ENCODE peak calls at places on chromosomes 1 and 21, in five cellular contexts. N, X, B, Q and E are unnamed samples.

GRCh38 chr1:32817815-32818786 is 648 bp downstream of the S100PBP start:
- DNase-seq in N (peak), X (peak), B (no peak), Q (peak), E (peak)

GRCh38 chr1:44826375-44827196 is 16.5 kb downstream of the PTCH2 start:
- DNase-seq in N (no peak), X (no peak), B (no peak), Q (peak), E (no peak)

GRCh38 chr1:41322835-41323234 is 38.4 kb upstream of the FOXO6 start:
- DNase-seq in N (peak), X (peak), B (no peak), Q (peak), E (peak)

GRCh38 chr1:211783266-211783665 is 47.3 kb downstream of the LPGAT1 start:
- DNase-seq in N (no peak), X (no peak), B (no peak), Q (no peak), E (no peak)

GRCh38 chr1:184405094-184405493 is 18.3 kb downstream of the C1orf21 start:
- DNase-seq in N (no peak), X (no peak), B (no peak), Q (no peak), E (no peak)

GRCh38 chr1:248813546-248813945 is 12.2 kb downstream of the SH3BP5L start:
- DNase-seq in N (no peak), X (no peak), B (no peak), Q (no peak), E (no peak)

GRCh38 chr1:205465392-205465791 is 9.5 kb upstream of the BLACAT1 start:
- DNase-seq in N (no peak), X (no peak), B (no peak), Q (no peak), E (no peak)

GRCh38 chr1:15383810-15384209 is 25.9 kb upstream of the EFHD2 start:
- DNase-seq in N (no peak), X (no peak), B (no peak), Q (no peak), E (no peak)

GRCh38 chr1:169207825-169208520 is 101.5 kb downstream of the ATP1B1 start:
- DNase-seq in N (no peak), X (no peak), B (no peak), Q (no peak), E (no peak)

GRCh38 chr21:36689324-36689723 is 9.6 kb upstream of the SIM2 start:
- DNase-seq in N (no peak), X (no peak), B (no peak), Q (no peak), E (no peak)

GRCh38 chr1:59020151-59020997 is 236.5 kb upstream of the JUN start:
- DNase-seq in N (peak), X (no peak), B (peak), Q (no peak), E (no peak)

GRCh38 chr21:39006653-39007417 is 176.4 kb downstream of the PSMG1 start:
- DNase-seq in N (no peak), X (no peak), B (no peak), Q (no peak), E (no peak)

GRCh38 chr1:245588250-245588649 is 433.5 kb downstream of the KIF26B start:
- DNase-seq in N (no peak), X (no peak), B (no peak), Q (peak), E (no peak)

GRCh38 chr1:3270403-3271245 is 183.8 kb upstream of the ARHGEF16 start:
- DNase-seq in N (no peak), X (no peak), B (no peak), Q (no peak), E (no peak)

DNA sequence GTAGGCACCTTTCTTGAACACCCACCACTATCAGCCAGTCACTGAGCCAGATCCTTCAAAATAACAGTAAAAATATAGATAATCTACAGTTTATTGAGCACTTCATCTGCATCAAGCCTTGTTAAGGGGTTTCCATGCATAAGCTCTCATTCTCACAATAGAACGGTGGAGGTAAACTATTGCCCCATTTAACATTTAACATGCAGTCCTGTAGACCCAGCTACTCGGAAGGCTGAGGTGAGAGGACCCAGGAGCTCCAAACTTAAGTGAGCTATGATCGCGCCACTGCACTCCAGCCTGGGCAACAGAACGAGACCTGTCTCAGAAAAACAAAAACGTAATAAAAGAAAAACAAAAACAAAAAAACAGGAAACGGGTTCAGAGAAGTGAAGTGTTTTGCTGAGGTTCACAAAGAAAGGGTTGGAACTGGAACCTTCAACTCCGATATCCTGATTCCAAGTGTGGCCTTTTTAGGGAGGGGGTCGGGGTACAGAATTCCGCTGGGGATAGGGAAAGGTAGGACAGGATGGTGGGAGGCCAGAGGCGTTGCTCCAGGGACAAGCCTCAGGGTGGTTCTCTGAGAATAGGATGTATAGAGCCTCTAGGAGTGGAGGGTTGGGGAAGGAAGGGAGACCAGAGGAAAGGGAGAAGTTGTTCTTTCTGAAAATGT is 11.6 kb upstream of the SESN2 start:
- DNase-seq in N (no peak), X (no peak), B (no peak), Q (no peak), E (no peak)
- TF ChIP-seq POLR2AphosphoS5 in N (no peak), X (no peak), B (no peak), Q (no peak), E (no peak)

GRCh38 chr1:5992814-5993552 is 758 bp upstream of the NPHP4 start:
- DNase-seq in N (no peak), X (no peak), B (no peak), Q (peak), E (no peak)

GRCh38 chr1:5993553-5994510 is 1.6 kb upstream of the NPHP4 start:
- DNase-seq in N (no peak), X (peak), B (no peak), Q (no peak), E (no peak)

GRCh38 chr1:5995871-5996630 is 3.8 kb upstream of the NPHP4 start:
- DNase-seq in N (no peak), X (no peak), B (no peak), Q (no peak), E (no peak)

GRCh38 chr1:5996641-5997270 is 4.5 kb upstream of the NPHP4 start:
- DNase-seq in N (no peak), X (no peak), B (no peak), Q (no peak), E (no peak)

GRCh38 chr1:5994713-5995621 is 2.7 kb upstream of the NPHP4 start:
- DNase-seq in N (peak), X (no peak), B (peak), Q (no peak), E (no peak)
- TF ChIP-seq TAF1 in N (peak), X (no peak), B (no peak), Q (no peak), E (peak)

DNA sequence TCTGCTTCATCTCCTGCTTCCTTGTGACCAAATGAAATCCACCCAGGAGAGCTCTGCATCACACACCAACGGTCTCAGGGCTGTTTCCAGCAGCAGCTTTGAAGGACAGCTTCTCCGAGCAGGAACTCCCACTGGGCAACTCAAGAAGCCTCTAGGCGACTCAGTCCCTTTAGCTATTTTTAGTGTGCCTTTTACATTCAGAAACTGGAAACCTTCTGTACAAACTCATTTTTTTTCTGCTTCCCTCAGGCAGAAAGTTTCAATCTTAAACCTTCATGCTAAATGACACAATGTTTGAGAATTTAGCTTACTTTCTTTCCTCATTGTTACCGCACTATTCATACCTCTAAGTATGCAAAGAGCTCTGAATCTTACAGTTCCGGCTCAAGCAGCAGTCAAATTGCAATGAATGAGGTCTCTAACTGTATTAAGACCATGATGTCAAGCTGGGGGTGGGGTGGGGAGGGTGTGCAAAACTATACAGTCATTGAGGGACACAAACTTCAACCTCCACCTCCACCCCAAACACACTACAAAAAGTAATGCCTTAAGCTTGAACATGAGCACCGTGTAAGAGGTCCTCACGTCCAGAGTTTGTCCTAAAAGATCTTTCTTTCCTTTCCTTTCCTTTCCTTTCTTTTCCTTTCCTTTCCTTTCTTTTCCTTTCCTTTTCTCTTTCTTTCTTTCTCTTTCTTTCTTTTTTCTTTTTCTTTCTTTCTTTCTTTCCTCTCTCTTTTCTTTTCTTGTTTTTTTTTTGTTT is 16.4 kb upstream of the TARBP1 start:
- DNase-seq in N (no peak), X (no peak), B (peak), Q (no peak), E (no peak)
- TF ChIP-seq POLR2AphosphoS5 in N (peak), X (no peak), B (no peak), Q (peak), E (no peak)

DNA sequence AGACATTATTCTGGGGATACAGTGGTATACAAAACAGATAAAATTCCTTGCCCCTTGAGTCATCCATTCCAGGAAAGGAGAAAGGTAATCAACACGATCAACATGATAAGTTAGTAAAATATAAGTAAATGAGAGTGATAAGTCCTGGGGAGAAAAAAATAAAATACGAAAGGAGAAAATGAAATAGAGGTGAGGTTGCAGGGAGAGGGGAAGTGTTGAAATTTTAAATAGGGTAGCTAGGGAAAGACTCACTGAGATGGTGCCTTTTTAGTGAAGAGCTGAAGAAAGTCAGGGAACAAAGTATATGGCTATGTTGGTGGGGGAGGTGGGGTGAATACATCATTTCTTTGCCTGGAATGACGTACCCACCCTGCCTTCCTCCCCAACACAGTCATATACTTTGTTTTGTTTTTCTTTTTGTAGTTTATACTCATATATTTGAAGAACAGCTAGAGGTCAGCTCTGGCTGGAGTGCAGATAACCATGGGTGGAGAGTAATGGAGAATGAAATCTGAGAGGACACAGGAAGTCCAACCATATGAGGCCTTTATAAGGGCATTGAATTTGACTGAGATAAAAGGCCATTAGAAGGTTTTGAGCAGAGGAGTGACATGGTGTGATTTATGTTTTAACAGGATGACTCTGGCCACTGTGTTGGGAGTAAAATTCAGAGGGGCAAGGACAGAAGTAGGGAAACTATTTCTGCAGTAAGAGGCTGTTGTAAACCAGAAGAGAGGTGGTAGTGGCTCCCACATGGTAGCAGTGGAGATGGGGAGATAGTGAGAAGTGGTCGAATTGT is 54.8 kb downstream of the OSBPL9 start:
- DNase-seq in N (no peak), X (no peak), B (no peak), Q (peak), E (no peak)
- TF ChIP-seq TAF1 in N (no peak), X (no peak), B (no peak), Q (no peak), E (no peak)

GRCh38 chr1:25566730-25567341 is 23.4 kb downstream of the LDLRAP1 start:
- DNase-seq in N (no peak), X (no peak), B (no peak), Q (peak), E (no peak)
- TF ChIP-seq POLR2AphosphoS5 in N (no peak), X (no peak), B (no peak), Q (no peak), E (no peak)